ENCODE peak calls at places on chromosome 22, in ten cellular contexts. One of them, this sample, is unnamed.
A peak's percentile ranks its signal among the peaks of the same experiment; 100 is the strongest.

GRCh38 chr22:39723899-39724351 is 153.4 kb downstream of the CACNA1I start:
- DNase-seq in Peyer's patch: peak; percentile 91
- DNase-seq in colonic mucosa: no peak
- DNase-seq in spleen: no peak
- DNase-seq in endodermal cell: no peak
- DNase-seq in cardiac muscle cell: peak; percentile 85
- DNase-seq in Panc1: no peak
- DNase-seq in HCT116: peak; percentile 12
- DNase-seq in fibroblast of lung: peak; percentile 6
- DNase-seq in thoracic aorta: no peak
- DNase-seq in this sample: peak; percentile 41

GRCh38 chr22:35197071-35197470 is 60.2 kb upstream of the HMGXB4 start:
- DNase-seq in thoracic aorta: no peak
- DNase-seq in colonic mucosa: no peak
- DNase-seq in HCT116: no peak
- DNase-seq in Panc1: no peak
- DNase-seq in cardiac muscle cell: no peak
- DNase-seq in Peyer's patch: no peak
- DNase-seq in endodermal cell: no peak
- DNase-seq in fibroblast of lung: no peak
- DNase-seq in spleen: no peak
- DNase-seq in this sample: no peak

GRCh38 chr22:20571531-20572007 is 64.2 kb downstream of the MED15 start:
- DNase-seq in fibroblast of lung: peak; percentile 32
- DNase-seq in colonic mucosa: peak; percentile 46
- DNase-seq in spleen: peak; percentile 89
- DNase-seq in Panc1: peak; percentile 13
- DNase-seq in endodermal cell: peak; percentile 84
- DNase-seq in cardiac muscle cell: peak; percentile 54
- DNase-seq in HCT116: no peak
- DNase-seq in Peyer's patch: peak; percentile 73
- DNase-seq in thoracic aorta: no peak
- DNase-seq in this sample: no peak

GRCh38 chr22:19042285-19043110 is 79.7 kb downstream of the DGCR2 start:
- DNase-seq in endodermal cell: peak; percentile 39
- DNase-seq in cardiac muscle cell: no peak
- DNase-seq in Panc1: no peak
- DNase-seq in fibroblast of lung: no peak
- DNase-seq in spleen: peak; percentile 58
- DNase-seq in HCT116: no peak
- DNase-seq in thoracic aorta: no peak
- DNase-seq in Peyer's patch: peak; percentile 38
- DNase-seq in colonic mucosa: no peak
- DNase-seq in this sample: no peak

GRCh38 chr22:40477683-40478348 is 107.4 kb downstream of the SGSM3 start:
- DNase-seq in Peyer's patch: no peak
- DNase-seq in endodermal cell: no peak
- DNase-seq in cardiac muscle cell: no peak
- DNase-seq in fibroblast of lung: no peak
- DNase-seq in thoracic aorta: no peak
- DNase-seq in colonic mucosa: no peak
- DNase-seq in Panc1: no peak
- DNase-seq in HCT116: no peak
- DNase-seq in spleen: no peak
- DNase-seq in this sample: no peak

GRCh38 chr22:25853902-25854301 is 111.9 kb downstream of the MYO18B start:
- DNase-seq in colonic mucosa: no peak
- DNase-seq in spleen: no peak
- DNase-seq in Panc1: no peak
- DNase-seq in cardiac muscle cell: no peak
- DNase-seq in HCT116: peak; percentile 6
- DNase-seq in fibroblast of lung: no peak
- DNase-seq in thoracic aorta: no peak
- DNase-seq in endodermal cell: no peak
- DNase-seq in Peyer's patch: no peak
- DNase-seq in this sample: no peak

GRCh38 chr22:39475337-39475736 is 18.5 kb downstream of the MGAT3 start:
- DNase-seq in cardiac muscle cell: no peak
- DNase-seq in colonic mucosa: no peak
- DNase-seq in spleen: no peak
- DNase-seq in thoracic aorta: no peak
- DNase-seq in endodermal cell: no peak
- DNase-seq in Peyer's patch: no peak
- DNase-seq in HCT116: no peak
- DNase-seq in Panc1: no peak
- DNase-seq in fibroblast of lung: no peak
- DNase-seq in this sample: no peak

GRCh38 chr22:27133951-27134664 is 476.7 kb downstream of the MIAT start:
- DNase-seq in endodermal cell: no peak
- DNase-seq in thoracic aorta: no peak
- DNase-seq in fibroblast of lung: peak; percentile 81
- DNase-seq in cardiac muscle cell: peak; percentile 87
- DNase-seq in Peyer's patch: peak; percentile 59
- DNase-seq in spleen: no peak
- DNase-seq in HCT116: no peak
- DNase-seq in Panc1: no peak
- DNase-seq in colonic mucosa: no peak
- DNase-seq in this sample: peak; percentile 96

GRCh38 chr22:34804588-34804987 is 261.4 kb upstream of the ISX start:
- DNase-seq in HCT116: no peak
- DNase-seq in cardiac muscle cell: no peak
- DNase-seq in colonic mucosa: no peak
- DNase-seq in endodermal cell: peak; percentile 74
- DNase-seq in spleen: no peak
- DNase-seq in Peyer's patch: no peak
- DNase-seq in thoracic aorta: no peak
- DNase-seq in fibroblast of lung: no peak
- DNase-seq in Panc1: no peak
- DNase-seq in this sample: no peak

GRCh38 chr22:49969751-49970527 is 9.4 kb downstream of the PIM3 start:
- DNase-seq in Panc1: no peak
- DNase-seq in spleen: peak; percentile 80
- DNase-seq in thoracic aorta: peak; percentile 2
- DNase-seq in cardiac muscle cell: no peak
- DNase-seq in fibroblast of lung: no peak
- DNase-seq in endodermal cell: peak; percentile 47
- DNase-seq in colonic mucosa: peak; percentile 31
- DNase-seq in HCT116: no peak
- DNase-seq in Peyer's patch: peak; percentile 46
- DNase-seq in this sample: no peak

GRCh38 chr22:17767236-17768065 is 6.8 kb downstream of the BID start:
- DNase-seq in cardiac muscle cell: no peak
- DNase-seq in Panc1: no peak
- DNase-seq in fibroblast of lung: no peak
- DNase-seq in Peyer's patch: no peak
- DNase-seq in spleen: no peak
- DNase-seq in thoracic aorta: no peak
- DNase-seq in HCT116: no peak
- DNase-seq in colonic mucosa: no peak
- DNase-seq in endodermal cell: no peak
- DNase-seq in this sample: no peak

GRCh38 chr22:26770624-26771023 is 113.2 kb downstream of the MIAT start:
- DNase-seq in Peyer's patch: no peak
- DNase-seq in cardiac muscle cell: peak; percentile 90
- DNase-seq in Panc1: no peak
- DNase-seq in endodermal cell: no peak
- DNase-seq in colonic mucosa: no peak
- DNase-seq in thoracic aorta: no peak
- DNase-seq in spleen: no peak
- DNase-seq in fibroblast of lung: peak; percentile 8
- DNase-seq in HCT116: no peak
- DNase-seq in this sample: no peak

DNA sequence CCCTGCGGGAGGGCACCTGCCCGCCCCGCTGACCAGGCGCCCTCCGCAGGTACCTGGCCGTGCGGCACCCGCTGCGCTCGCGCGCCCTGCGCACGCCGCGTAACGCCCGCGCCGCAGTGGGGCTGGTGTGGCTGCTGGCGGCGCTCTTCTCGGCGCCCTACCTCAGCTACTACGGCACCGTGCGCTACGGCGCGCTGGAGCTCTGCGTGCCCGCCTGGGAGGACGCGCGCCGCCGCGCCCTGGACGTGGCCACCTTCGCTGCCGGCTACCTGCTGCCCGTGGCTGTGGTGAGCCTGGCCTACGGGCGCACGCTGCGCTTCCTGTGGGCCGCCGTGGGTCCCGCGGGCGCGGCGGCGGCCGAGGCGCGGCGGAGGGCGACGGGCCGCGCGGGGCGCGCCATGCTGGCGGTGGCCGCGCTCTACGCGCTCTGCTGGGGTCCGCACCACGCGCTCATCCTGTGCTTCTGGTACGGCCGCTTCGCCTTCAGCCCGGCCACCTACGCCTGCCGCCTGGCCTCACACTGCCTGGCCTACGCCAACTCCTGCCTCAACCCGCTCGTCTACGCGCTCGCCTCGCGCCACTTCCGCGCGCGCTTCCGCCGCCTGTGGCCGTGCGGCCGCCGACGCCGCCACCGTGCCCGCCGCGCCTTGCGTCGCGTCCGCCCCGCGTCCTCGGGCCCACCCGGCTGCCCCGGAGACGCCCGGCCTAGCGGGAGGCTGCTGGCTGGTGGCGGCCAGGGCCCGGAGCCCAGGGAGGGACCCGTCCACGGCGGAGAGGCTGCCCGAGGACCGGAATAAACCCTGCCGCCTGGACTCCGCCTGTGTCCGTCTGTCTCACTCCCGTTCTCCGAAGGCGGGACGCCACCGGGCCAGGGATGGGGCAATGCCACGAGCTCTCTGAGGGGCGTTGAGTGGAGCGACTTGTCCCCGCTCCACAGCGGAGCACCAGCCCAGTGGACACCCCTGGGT is 1.8 kb downstream of the GALR3 start:
- DNase-seq in fibroblast of lung: no peak
- DNase-seq in Panc1: no peak
- DNase-seq in colonic mucosa: no peak
- DNase-seq in endodermal cell: peak; percentile 82
- DNase-seq in spleen: no peak
- DNase-seq in cardiac muscle cell: peak; percentile 40
- DNase-seq in HCT116: no peak
- DNase-seq in Peyer's patch: no peak
- DNase-seq in thoracic aorta: no peak
- DNase-seq in this sample: no peak
- H3K4me3 ChIP-seq in fibroblast of lung: no peak overlapping the region
- H3K4me3 ChIP-seq in Panc1: no peak overlapping the region
- H3K4me3 ChIP-seq in colonic mucosa: peak overlapping the region; percentile 20
- H3K4me3 ChIP-seq in endodermal cell: peak overlapping the region; percentile 61
- H3K4me3 ChIP-seq in spleen: peak overlapping the region; percentile 45
- H3K4me3 ChIP-seq in cardiac muscle cell: peak overlapping the region; percentile 25
- H3K4me3 ChIP-seq in HCT116: no peak overlapping the region
- H3K4me3 ChIP-seq in Peyer's patch: peak overlapping the region; percentile 20
- H3K4me3 ChIP-seq in thoracic aorta: peak overlapping the region; percentile 54
- H3K4me3 ChIP-seq in this sample: peak overlapping the region; percentile 22

DNA sequence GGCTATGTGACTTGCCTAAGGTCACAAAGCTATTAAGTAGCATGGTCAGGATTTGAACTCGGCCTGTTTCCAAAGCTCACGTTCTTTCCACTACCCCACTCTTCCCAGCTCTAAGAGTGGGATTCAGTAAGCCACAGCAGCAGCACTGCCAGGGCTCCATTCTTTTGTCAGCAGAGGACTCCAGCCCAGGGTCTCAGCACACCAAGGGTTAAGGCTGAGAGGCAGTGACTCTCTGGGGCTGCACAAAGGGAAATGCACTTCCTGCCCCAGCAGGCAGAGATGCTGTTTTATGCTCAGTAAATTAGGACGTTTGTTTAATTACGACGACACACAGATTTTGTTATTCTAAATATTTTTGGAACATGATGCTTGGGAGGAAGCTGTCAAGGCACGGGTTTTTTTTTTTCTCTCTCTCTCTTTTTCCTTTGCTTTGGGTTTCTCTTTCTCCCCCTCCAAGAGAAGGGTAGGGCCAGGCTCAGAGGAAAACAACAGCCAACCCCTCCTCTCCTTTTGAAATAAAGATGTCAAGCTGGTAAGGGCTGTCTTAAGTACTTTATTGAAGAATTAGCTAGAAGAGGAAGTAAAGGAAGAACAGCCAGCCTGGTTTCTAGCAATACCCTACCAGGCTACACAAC is 2.9 kb downstream of the MYH9 start:
- DNase-seq in colonic mucosa: no peak
- DNase-seq in fibroblast of lung: peak; percentile 60
- DNase-seq in spleen: no peak
- DNase-seq in Peyer's patch: peak; percentile 80
- DNase-seq in Panc1: no peak
- DNase-seq in HCT116: no peak
- DNase-seq in cardiac muscle cell: peak; percentile 50
- DNase-seq in thoracic aorta: no peak
- DNase-seq in endodermal cell: peak; percentile 75
- DNase-seq in this sample: no peak
- TF ChIP-seq CTCF in colonic mucosa: no peak
- TF ChIP-seq CTCF in fibroblast of lung: no peak
- TF ChIP-seq CTCF in spleen: peak; percentile 13
- TF ChIP-seq CTCF in Peyer's patch: no peak
- TF ChIP-seq CTCF in Panc1: no peak
- TF ChIP-seq CTCF in HCT116: no peak
- TF ChIP-seq CTCF in cardiac muscle cell: no peak
- TF ChIP-seq CTCF in thoracic aorta: peak; percentile 21
- TF ChIP-seq CTCF in endodermal cell: peak; percentile 27
- TF ChIP-seq CTCF in this sample: no peak

GRCh38 chr22:29810156-29810555 is 27.9 kb downstream of the ASCC2 start:
- DNase-seq in cardiac muscle cell: peak; percentile 8
- DNase-seq in spleen: no peak
- DNase-seq in Peyer's patch: no peak
- DNase-seq in colonic mucosa: no peak
- DNase-seq in Panc1: no peak
- DNase-seq in endodermal cell: no peak
- DNase-seq in HCT116: no peak
- DNase-seq in fibroblast of lung: no peak
- DNase-seq in thoracic aorta: no peak
- DNase-seq in this sample: no peak
- H3K36me3 ChIP-seq in cardiac muscle cell: peaks cover 31% of the 10 kb centered on the region
- H3K36me3 ChIP-seq in spleen: peaks cover 84% of the 10 kb centered on the region
- H3K36me3 ChIP-seq in Peyer's patch: peaks cover 96% of the 10 kb centered on the region
- H3K36me3 ChIP-seq in colonic mucosa: peaks cover 18% of the 10 kb centered on the region
- H3K36me3 ChIP-seq in Panc1: peaks cover 10% of the 10 kb centered on the region
- H3K36me3 ChIP-seq in endodermal cell: peaks cover 80% of the 10 kb centered on the region
- H3K36me3 ChIP-seq in HCT116: peaks cover 44% of the 10 kb centered on the region
- H3K36me3 ChIP-seq in fibroblast of lung: peaks cover 27% of the 10 kb centered on the region
- H3K36me3 ChIP-seq in thoracic aorta: peaks cover 63% of the 10 kb centered on the region
- H3K36me3 ChIP-seq in this sample: peaks cover 34% of the 10 kb centered on the region

DNA sequence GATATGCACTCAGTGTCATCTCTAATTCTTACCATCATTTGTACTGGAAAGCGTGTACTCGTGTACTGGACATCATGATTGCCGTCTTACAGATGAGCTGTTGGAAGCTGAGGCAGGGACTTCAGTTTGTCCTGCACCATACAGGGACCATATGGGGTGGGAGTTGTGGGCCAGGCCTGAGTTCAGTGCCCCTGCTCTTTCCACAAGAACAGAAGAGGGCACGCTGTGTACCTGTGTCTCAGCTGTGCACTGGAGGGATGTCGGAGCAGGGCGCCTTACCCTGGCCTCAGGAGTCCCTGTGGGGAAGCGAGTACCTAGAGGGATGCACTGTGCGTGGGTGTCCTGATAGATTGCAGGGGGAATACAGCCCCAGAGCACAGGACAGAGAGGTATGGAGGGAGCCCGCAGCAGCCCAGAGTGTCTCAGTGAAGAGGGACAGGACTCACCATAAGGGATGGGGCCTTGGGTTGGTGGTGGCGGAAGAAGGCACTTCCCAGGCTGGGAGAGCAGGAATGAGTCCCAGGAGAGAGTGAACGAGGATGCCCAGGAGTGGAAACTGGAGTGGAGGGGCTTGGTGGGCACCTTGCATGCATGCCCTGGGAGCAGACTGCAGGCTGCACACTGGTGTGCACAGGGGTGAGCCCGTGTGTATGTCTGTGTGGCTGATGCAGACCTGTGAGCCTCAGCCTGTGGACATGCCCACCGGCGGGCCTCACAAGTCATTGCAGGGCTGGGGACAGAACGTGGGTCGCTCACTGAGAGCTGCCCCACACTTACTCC is 329.7 kb downstream of the TBC1D22A start:
- DNase-seq in colonic mucosa: no peak
- DNase-seq in fibroblast of lung: no peak
- DNase-seq in Panc1: no peak
- DNase-seq in endodermal cell: no peak
- DNase-seq in HCT116: no peak
- DNase-seq in spleen: no peak
- DNase-seq in cardiac muscle cell: no peak
- DNase-seq in thoracic aorta: no peak
- DNase-seq in Peyer's patch: peak; percentile 35
- DNase-seq in this sample: no peak
- H3K4me3 ChIP-seq in colonic mucosa: no peak overlapping the region
- H3K4me3 ChIP-seq in fibroblast of lung: no peak overlapping the region
- H3K4me3 ChIP-seq in Panc1: no peak overlapping the region
- H3K4me3 ChIP-seq in endodermal cell: peak overlapping the region; percentile 79
- H3K4me3 ChIP-seq in HCT116: no peak overlapping the region
- H3K4me3 ChIP-seq in spleen: no peak overlapping the region
- H3K4me3 ChIP-seq in cardiac muscle cell: no peak overlapping the region
- H3K4me3 ChIP-seq in thoracic aorta: no peak overlapping the region
- H3K4me3 ChIP-seq in Peyer's patch: no peak overlapping the region
- H3K4me3 ChIP-seq in this sample: no peak overlapping the region